ENCODE peak calls at places on chromosomes 11 and 22, in nine cellular contexts. O is bronchial epithelial cell; Z is CD8-positive, alpha-beta T cell; N is neural progenitor cell; H is kidney; I is CD4-positive, alpha-beta T cell; B is tibial nerve; V is HCT116; E is fibroblast of mammary gland. M is an unnamed sample.

GRCh38 chr22:38782402-38783094 is 11.4 kb downstream of the DNAL4 start:
- DNase-seq in O (no peak), Z (no peak), N (peak), H (no peak), I (no peak), B (no peak), V (no peak), E (peak), M (peak)

GRCh38 chr22:31122532-31123291 is at the start of gene INPP5J:
- DNase-seq in O (peak), Z (no peak), N (peak), H (peak), I (no peak), B (no peak), V (peak), E (peak), M (no peak)

GRCh38 chr22:19765477-19766234 is 5.1 kb downstream of the TBX1 start:
- DNase-seq in O (peak), Z (peak), N (peak), H (no peak), I (peak), B (no peak), V (no peak), E (no peak), M (peak)

GRCh38 chr11:37525336-37525735 is 927.3 kb upstream of the RAG2 start:
- DNase-seq in O (peak), Z (no peak), N (no peak), H (no peak), I (no peak), B (no peak), V (no peak), E (peak), M (no peak)

GRCh38 chr11:66417000-66417399 is 3.8 kb upstream of the NPAS4 start:
- DNase-seq in O (no peak), Z (no peak), N (peak), H (no peak), I (no peak), B (no peak), V (no peak), E (no peak), M (no peak)

GRCh38 chr11:61895046-61895717 is 3.8 kb upstream of the FADS3 start:
- DNase-seq in O (no peak), Z (no peak), N (no peak), H (no peak), I (no peak), B (no peak), V (no peak), E (no peak), M (no peak)

GRCh38 chr11:71118671-71119250 is 133.6 kb downstream of the SHANK2 start:
- DNase-seq in O (no peak), Z (no peak), N (no peak), H (peak), I (no peak), B (no peak), V (no peak), E (no peak), M (no peak)

GRCh38 chr11:57116654-57117053 is 65.1 kb upstream of the LRRC55 start:
- DNase-seq in O (peak), Z (no peak), N (peak), H (no peak), I (no peak), B (no peak), V (peak), E (peak), M (peak)

GRCh38 chr11:57428643-57429042 is 1.7 kb upstream of the SLC43A3 start:
- DNase-seq in O (no peak), Z (no peak), N (no peak), H (no peak), I (no peak), B (no peak), V (no peak), E (no peak), M (no peak)

GRCh38 chr11:94401773-94402265 is 600 bp upstream of the GPR83 start:
- DNase-seq in O (no peak), Z (no peak), N (peak), H (no peak), I (no peak), B (no peak), V (no peak), E (no peak), M (peak)

GRCh38 chr22:47064416-47064815 is 302.0 kb downstream of the TBC1D22A start:
- DNase-seq in O (no peak), Z (no peak), N (no peak), H (no peak), I (no peak), B (no peak), V (no peak), E (no peak), M (no peak)

GRCh38 chr22:28798810-28799124 is 1.6 kb downstream of the XBP1 start:
- DNase-seq in O (no peak), Z (no peak), N (no peak), H (no peak), I (no peak), B (no peak), V (no peak), E (no peak), M (no peak)

GRCh38 chr22:28801845-28802594 is 1.7 kb upstream of the XBP1 start:
- DNase-seq in O (peak), Z (no peak), N (no peak), H (peak), I (no peak), B (no peak), V (no peak), E (peak), M (no peak)

GRCh38 chr22:24107668-24108067 is 73.6 kb upstream of the SUSD2 start:
- DNase-seq in O (peak), Z (no peak), N (no peak), H (peak), I (no peak), B (peak), V (no peak), E (peak), M (peak)

GRCh38 chr22:48942698-48943566 is 884.7 kb downstream of the BRD1 start:
- DNase-seq in O (no peak), Z (no peak), N (no peak), H (no peak), I (no peak), B (no peak), V (no peak), E (no peak), M (no peak)

GRCh38 chr11:68751331-68751856 is at the start of gene TESMIN:
- DNase-seq in O (peak), Z (peak), N (peak), H (peak), I (peak), B (peak), V (peak), E (peak), M (peak)

GRCh38 chr11:64711138-64711943 is 11.7 kb downstream of the NRXN2 start:
- DNase-seq in O (no peak), Z (no peak), N (peak), H (no peak), I (no peak), B (no peak), V (no peak), E (no peak), M (no peak)

GRCh38 chr11:93123351-93123898 is 74.4 kb downstream of the SLC36A4 start:
- DNase-seq in O (no peak), Z (no peak), N (no peak), H (no peak), I (no peak), B (no peak), V (no peak), E (peak), M (no peak)

GRCh38 chr11:40722179-40722795 is 737.2 kb downstream of the LRRC4C start:
- DNase-seq in O (peak), Z (no peak), N (peak), H (no peak), I (no peak), B (no peak), V (no peak), E (peak), M (peak)
- TF ChIP-seq CTCF in O (peak), Z (no peak), N (peak), H (peak), I (no peak), B (no peak), V (no peak), E (peak), M (peak)

GRCh38 chr22:50219800-50220602 is 19.2 kb downstream of the SELENOO start:
- DNase-seq in O (no peak), Z (no peak), N (no peak), H (no peak), I (no peak), B (no peak), V (no peak), E (no peak), M (no peak)

GRCh38 chr22:50220603-50221409 is 20.0 kb downstream of the SELENOO start:
- DNase-seq in O (no peak), Z (no peak), N (no peak), H (no peak), I (no peak), B (no peak), V (no peak), E (no peak), M (no peak)

GRCh38 chr22:50222508-50222907 is 21.7 kb downstream of the SELENOO start:
- DNase-seq in O (no peak), Z (no peak), N (no peak), H (no peak), I (no peak), B (no peak), V (no peak), E (no peak), M (no peak)

GRCh38 chr22:50224071-50224470 is 20.8 kb downstream of the TUBGCP6 start:
- DNase-seq in O (no peak), Z (no peak), N (no peak), H (no peak), I (no peak), B (no peak), V (no peak), E (no peak), M (no peak)

DNA sequence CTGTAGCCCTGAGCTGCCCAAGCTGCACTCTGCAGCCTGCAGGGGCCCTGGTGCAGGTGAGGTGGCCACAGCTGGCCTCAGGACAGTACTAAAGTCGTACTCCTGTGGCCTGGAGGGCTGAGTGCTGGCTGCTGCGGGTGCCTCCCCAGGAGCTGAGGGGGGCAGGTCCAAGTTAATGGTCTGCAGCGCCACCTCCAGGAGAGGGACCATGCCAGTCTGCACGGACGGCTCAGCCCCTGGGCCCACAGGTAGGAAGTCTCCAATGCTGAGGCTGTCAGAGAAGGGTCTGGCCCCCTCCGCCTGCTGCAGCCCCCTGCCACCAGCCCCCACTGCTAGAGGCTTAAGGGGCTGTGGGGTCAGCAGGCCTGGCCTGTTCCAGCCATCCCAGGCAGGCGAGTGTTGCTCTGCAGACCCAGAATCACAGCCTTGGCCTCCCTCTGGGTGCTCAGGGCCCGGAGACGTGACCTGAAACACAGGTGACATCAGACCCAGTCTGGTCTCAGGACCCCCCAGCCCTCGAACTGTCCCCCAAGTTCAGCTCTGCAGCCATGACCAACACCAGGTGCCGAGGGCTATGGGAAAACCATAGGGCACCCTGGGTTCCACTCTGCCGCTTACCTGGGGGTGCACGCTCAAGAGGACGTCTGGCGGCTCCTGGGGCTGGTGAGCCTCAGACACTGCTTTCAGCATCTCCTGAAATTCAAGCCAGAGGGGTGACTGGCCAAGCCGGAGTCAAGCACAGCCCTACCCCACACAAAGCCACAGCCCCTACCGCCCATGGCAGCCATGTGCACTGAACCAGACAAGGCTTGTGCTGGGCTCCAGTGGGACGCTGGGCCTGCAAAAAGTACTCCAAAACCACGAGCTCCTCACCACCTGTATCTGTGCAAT is 20.8 kb downstream of the SELENOO start:
- DNase-seq in O (no peak), Z (no peak), N (no peak), H (no peak), I (no peak), B (no peak), V (no peak), E (no peak), M (no peak)
- TF ChIP-seq CTCF in O (peak), Z (no peak), N (no peak), H (no peak), I (no peak), B (no peak), V (peak), E (no peak), M (peak)

GRCh38 chr22:43948836-43949235 is 6.4 kb upstream of the SAMM50 start:
- DNase-seq in O (no peak), Z (no peak), N (no peak), H (no peak), I (no peak), B (no peak), V (no peak), E (no peak), M (no peak)

GRCh38 chr22:43944670-43945430 is 10.4 kb upstream of the SAMM50 start:
- DNase-seq in O (no peak), Z (no peak), N (no peak), H (no peak), I (no peak), B (no peak), V (no peak), E (no peak), M (peak)

GRCh38 chr22:43941449-43941848 is 13.8 kb upstream of the SAMM50 start:
- DNase-seq in O (no peak), Z (no peak), N (no peak), H (no peak), I (no peak), B (no peak), V (no peak), E (no peak), M (no peak)

GRCh38 chr22:43945632-43946390 is 9.4 kb upstream of the SAMM50 start:
- DNase-seq in O (peak), Z (peak), N (peak), H (no peak), I (peak), B (no peak), V (peak), E (peak), M (peak)

GRCh38 chr22:43946391-43946680 is 8.9 kb upstream of the SAMM50 start:
- DNase-seq in O (no peak), Z (no peak), N (peak), H (no peak), I (no peak), B (no peak), V (no peak), E (no peak), M (no peak)
- TF ChIP-seq CTCF in O (no peak), Z (no peak), N (no peak), H (no peak), I (no peak), B (no peak), V (no peak), E (no peak), M (no peak)

GRCh38 chr11:597166-597725 is 18.5 kb downstream of the IRF7 start:
- DNase-seq in O (no peak), Z (no peak), N (peak), H (no peak), I (no peak), B (no peak), V (no peak), E (no peak), M (no peak)
- TF ChIP-seq CTCF in O (no peak), Z (no peak), N (peak), H (no peak), I (no peak), B (no peak), V (peak), E (no peak), M (peak)

M was measured in foreskin keratinocyte.